ENCODE peak calls at places on chromosomes 6 and 20, in five cellular contexts. N, W, Y, L and D are unnamed samples.

GRCh38 chr20:64010711-64011237 is 25.2 kb upstream of the C20orf204 start:
- DNase-seq in W (no peak), Y (no peak), L (no peak), N (no peak), D (peak)

GRCh38 chr20:20276806-20277530 is 90.9 kb upstream of the INSM1 start:
- DNase-seq in Y (no peak), N (no peak), L (no peak), W (no peak), D (no peak)

GRCh38 chr20:53738039-53738944 is 144.7 kb upstream of the ZNF217 start:
- DNase-seq in N (peak), L (no peak), Y (no peak), W (peak), D (peak)

GRCh38 chr6:161369339-161369738 is 95.5 kb upstream of the AGPAT4 start:
- DNase-seq in N (peak), L (no peak), W (peak), Y (peak), D (peak)

GRCh38 chr20:18694071-18694470 is 106.2 kb downstream of the DTD1 start:
- DNase-seq in W (no peak), Y (no peak), N (no peak), L (no peak), D (no peak)

GRCh38 chr6:136149311-136149710 is 100.8 kb downstream of the MTFR2 start:
- DNase-seq in Y (no peak), N (no peak), W (no peak), L (no peak), D (peak)

GRCh38 chr6:29730575-29731126 is 7.4 kb downstream of the HLA-F start:
- DNase-seq in Y (no peak), W (no peak), N (no peak), L (no peak), D (no peak)

GRCh38 chr6:167113935-167114910 is 8.7 kb upstream of the CCR6 start:
- DNase-seq in Y (no peak), L (peak), W (no peak), N (no peak), D (no peak)

GRCh38 chr6:116266803-116267202 is 12.9 kb downstream of the TSPYL1 start:
- DNase-seq in W (no peak), Y (no peak), L (no peak), N (no peak), D (no peak)

GRCh38 chr6:139979021-139979721 is 604.7 kb upstream of the CITED2 start:
- DNase-seq in Y (no peak), N (peak), W (peak), L (no peak), D (no peak)

GRCh38 chr6:169845426-169846285 is 94.2 kb downstream of the ERMARD start:
- DNase-seq in Y (no peak), L (no peak), N (no peak), W (no peak), D (no peak)

GRCh38 chr6:31572041-31572911 is at the start of gene LTA:
- DNase-seq in W (no peak), L (peak), Y (no peak), N (no peak), D (no peak)

GRCh38 chr20:52191132-52191435 is 495 bp downstream of the ZFP64 start:
- DNase-seq in W (no peak), L (no peak), N (no peak), Y (no peak), D (peak)

GRCh38 chr6:5513393-5513792 is 252.1 kb downstream of the FARS2 start:
- DNase-seq in N (no peak), Y (no peak), L (no peak), W (no peak), D (no peak)

GRCh38 chr6:27297857-27298730 is 14.0 kb downstream of the POM121L2 start:
- DNase-seq in W (peak), L (no peak), Y (peak), N (peak), D (peak)

GRCh38 chr6:166253277-166254229 is 54.6 kb downstream of the PRR18 start:
- DNase-seq in Y (no peak), L (no peak), N (no peak), W (no peak), D (no peak)

GRCh38 chr6:14501240-14501639 is 383.7 kb downstream of the CD83 start:
- DNase-seq in L (no peak), Y (no peak), N (no peak), W (no peak), D (no peak)

GRCh38 chr6:19759117-19759880 is 77.9 kb upstream of the ID4 start:
- DNase-seq in L (no peak), W (peak), Y (peak), N (peak), D (peak)

GRCh38 chr6:168410035-168410434 is 30.9 kb upstream of the SMOC2 start:
- DNase-seq in N (no peak), L (no peak), W (no peak), Y (no peak), D (no peak)

GRCh38 chr20:32441638-32442037 is 83.5 kb downstream of the ASXL1 start:
- DNase-seq in Y (no peak), N (no peak), L (no peak), W (no peak), D (no peak)

GRCh38 chr6:20729086-20729485 is 194.8 kb downstream of the CDKAL1 start:
- DNase-seq in L (no peak), Y (no peak), W (no peak), N (no peak), D (no peak)

GRCh38 chr20:37943033-37943432 is 40.1 kb downstream of the VSTM2L start:
- DNase-seq in Y (no peak), N (no peak), W (no peak), L (no peak), D (no peak)

GRCh38 chr20:37941992-37942391 is 39.1 kb downstream of the VSTM2L start:
- DNase-seq in L (no peak), N (no peak), Y (no peak), W (no peak), D (no peak)

GRCh38 chr20:37940161-37940560 is 37.2 kb downstream of the VSTM2L start:
- DNase-seq in Y (no peak), W (no peak), N (no peak), L (no peak), D (no peak)

GRCh38 chr20:37939701-37940151 is 36.8 kb downstream of the VSTM2L start:
- DNase-seq in L (no peak), N (no peak), Y (no peak), W (no peak), D (no peak)

GRCh38 chr20:37941332-37941731 is 38.4 kb downstream of the VSTM2L start:
- DNase-seq in W (no peak), Y (no peak), N (no peak), L (no peak), D (peak)
- TF ChIP-seq CTCF in W (no peak), Y (peak), N (peak), L (peak), D (peak)

DNA sequence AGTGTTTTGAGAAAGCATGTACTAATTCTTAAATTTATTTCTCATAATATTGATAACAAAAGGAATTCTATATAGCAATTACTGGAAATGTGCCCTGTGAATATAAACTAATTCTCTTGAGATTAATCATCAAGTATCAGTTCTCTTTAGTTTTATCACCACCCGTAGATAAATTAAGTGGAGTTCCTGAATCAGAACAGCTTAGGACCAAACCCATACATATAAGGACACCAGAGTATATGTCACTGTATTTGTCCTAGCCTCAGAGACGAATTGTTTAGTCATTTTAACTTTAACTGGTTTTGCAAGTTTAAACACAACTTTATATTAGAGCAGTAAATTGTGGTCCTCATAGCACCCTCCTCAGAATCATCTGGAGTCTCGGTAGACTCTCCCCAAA is 572.0 kb downstream of the UTRN start:
- DNase-seq in W (no peak), Y (no peak), L (no peak), N (no peak), D (no peak)
- H3K4me3 ChIP-seq in W (no peak), Y (no peak), L (no peak), N (no peak), D (no peak)

GRCh38 chr6:36724514-36725385 is 27.1 kb downstream of the RAB44 start:
- DNase-seq in Y (peak), L (no peak), W (peak), N (peak), D (peak)
- TF ChIP-seq CTCF in Y (peak), L (peak), W (peak), N (peak), D (peak)

GRCh38 chr6:11196511-11197174 is 35.8 kb downstream of the NEDD9 start:
- DNase-seq in Y (peak), N (no peak), L (no peak), W (peak), D (peak)
- H3K4me3 ChIP-seq in Y (peak), N (no peak), L (no peak), W (peak), D (peak)